ENCODE peak calls at places on chromosomes 2 and 18, in ten cellular contexts. Z is activated naive CD4-positive, alpha-beta T cell; W is glutamatergic neuron; S is brain microvascular endothelial cell; T is SK-N-DZ; N is T-helper 1 cell; R is activated T-helper 1 cell treated with anti-CD3 and anti-CD28 coated beads, Interleukin-2, amount 50 U/mL, for 16 hours; V is BJ; J is GM06990; I is ascending aorta. O is an unnamed sample.

GRCh38 chr2:217127744-217128143 is 267.9 kb upstream of the TNP1 start:
- DNase-seq in T (peak; percentile 97), R (no peak), I (no peak), W (no peak), S (no peak), J (no peak), Z (no peak), N (no peak), V (no peak), O (no peak)

GRCh38 chr2:19933351-19933981 is 31.7 kb upstream of the TTC32 start:
- DNase-seq in T (no peak), S (peak; percentile 66), W (no peak), Z (no peak), I (no peak), V (peak; percentile 30), J (no peak), R (no peak), N (no peak), O (no peak)

GRCh38 chr2:8334866-8335325 is 347.0 kb upstream of the ID2 start:
- DNase-seq in N (no peak), W (no peak), S (no peak), J (no peak), I (no peak), R (no peak), T (no peak), Z (no peak), V (no peak), O (no peak)

GRCh38 chr18:3984163-3984757 is 470.8 kb downstream of the DLGAP1 start:
- DNase-seq in S (no peak), N (no peak), T (no peak), V (no peak), R (no peak), I (no peak), Z (no peak), J (no peak), W (no peak), O (no peak)

GRCh38 chr2:176553685-176554106 is 284.5 kb downstream of the MTX2 start:
- DNase-seq in Z (no peak), T (no peak), W (peak; percentile 27), N (peak; percentile 2), V (no peak), S (peak; percentile 14), J (peak; percentile 8), I (no peak), R (no peak), O (peak; percentile 90)

GRCh38 chr2:161085041-161085598 is 75.1 kb upstream of the TANK start:
- DNase-seq in I (no peak), S (no peak), R (no peak), W (no peak), V (no peak), J (no peak), Z (no peak), T (no peak), N (peak; percentile 75), O (no peak)

GRCh38 chr18:21243041-21243431 is 1.0 kb downstream of the GREB1L start:
- DNase-seq in W (peak; percentile 32), S (no peak), I (no peak), T (peak; percentile 53), N (no peak), J (no peak), Z (no peak), V (no peak), R (no peak), O (no peak)

GRCh38 chr2:128008089-128008672 is 19.7 kb downstream of the SAP130 start:
- DNase-seq in R (no peak), S (no peak), W (no peak), T (no peak), N (no peak), Z (no peak), V (no peak), I (no peak), J (no peak), O (no peak)

GRCh38 chr18:582465-582864 is 2.3 kb downstream of the CETN1 start:
- DNase-seq in N (no peak), T (no peak), S (no peak), W (no peak), Z (no peak), R (no peak), V (no peak), I (no peak), J (no peak), O (peak; percentile 84)

GRCh38 chr2:219530048-219530963 is 13.3 kb downstream of the CHPF start:
- DNase-seq in T (peak; percentile 84), I (no peak), R (peak; percentile 79), Z (peak; percentile 61), N (peak; percentile 74), W (peak; percentile 95), S (peak; percentile 48), J (peak; percentile 75), V (no peak), O (peak; percentile 95)